ENCODE peak calls at places on chromosome 17, in six cellular contexts. S is CD8-positive, alpha-beta T cell; D is kidney; Q is brain microvascular endothelial cell; T is left ventricle myocardium inferior; W is gastrocnemius medialis. I is an unnamed sample.

GRCh38 chr17:3647769-3648540 is 11.4 kb downstream of the CTNS start:
- DNase-seq in S (no peak), D (no peak), Q (peak; percentile 52), T (peak; percentile 52), W (peak; percentile 50), I (no peak)

GRCh38 chr17:18033442-18034099 is 5.4 kb downstream of the ATPAF2 start:
- DNase-seq in S (peak; percentile 59), D (no peak), Q (peak; percentile 76), T (no peak), W (peak; percentile 42), I (peak; percentile 28)

GRCh38 chr17:39530513-39530912 is 69.2 kb downstream of the CDK12 start:
- DNase-seq in S (no peak), D (no peak), Q (no peak), T (no peak), W (no peak), I (no peak)

GRCh38 chr17:27657620-27658019 is 26.6 kb downstream of the LGALS9 start:
- DNase-seq in S (no peak), D (peak; percentile 18), Q (peak; percentile 16), T (no peak), W (no peak), I (no peak)

GRCh38 chr17:56203430-56203829 is 50.2 kb downstream of the ANKFN1 start:
- DNase-seq in S (no peak), D (no peak), Q (no peak), T (no peak), W (no peak), I (no peak)

GRCh38 chr17:61511480-61512182 is 59.4 kb downstream of the TBX4 start:
- DNase-seq in S (no peak), D (peak; percentile 25), Q (no peak), T (no peak), W (no peak), I (no peak)

GRCh38 chr17:63429766-63430165 is 16.3 kb downstream of the CYB561 start:
- DNase-seq in S (no peak), D (no peak), Q (no peak), T (no peak), W (no peak), I (no peak)

GRCh38 chr17:73308017-73308823 is 3.6 kb downstream of the CDC42EP4 start:
- DNase-seq in S (no peak), D (peak; percentile 95), Q (peak; percentile 86), T (peak; percentile 80), W (peak; percentile 65), I (no peak)

GRCh38 chr17:73068322-73069153 is 23.9 kb downstream of the SLC39A11 start:
- DNase-seq in S (no peak), D (no peak), Q (peak; percentile 92), T (no peak), W (no peak), I (no peak)

GRCh38 chr17:74702132-74702876 is 10.4 kb downstream of the CD300LF start:
- DNase-seq in S (no peak), D (no peak), Q (no peak), T (no peak), W (no peak), I (no peak)

GRCh38 chr17:320139-320538 is 32.5 kb downstream of the RPH3AL start:
- DNase-seq in S (no peak), D (peak; percentile 54), Q (no peak), T (no peak), W (no peak), I (no peak)

GRCh38 chr17:16980061-16980460 is 8.1 kb upstream of the TNFRSF13B start:
- DNase-seq in S (no peak), D (no peak), Q (no peak), T (no peak), W (no peak), I (no peak)

GRCh38 chr17:47694818-47695663 is 1.1 kb downstream of the TBKBP1 start:
- DNase-seq in S (no peak), D (peak; percentile 90), Q (no peak), T (peak; percentile 75), W (peak; percentile 65), I (no peak)

GRCh38 chr17:45016823-45017222 is 34.6 kb downstream of the DCAKD start:
- DNase-seq in S (no peak), D (no peak), Q (no peak), T (no peak), W (no peak), I (no peak)

GRCh38 chr17:82184761-82185160 is 27.9 kb downstream of the CCDC57 start:
- DNase-seq in S (no peak), D (peak; percentile 28), Q (no peak), T (no peak), W (no peak), I (no peak)

GRCh38 chr17:77462101-77462500 is 321.3 kb downstream of the SEC14L1 start:
- DNase-seq in S (no peak), D (peak; percentile 61), Q (no peak), T (no peak), W (no peak), I (no peak)

GRCh38 chr17:21464611-21465021 is 88.5 kb downstream of the KCNJ12 start:
- DNase-seq in S (no peak), D (peak; percentile 35), Q (no peak), T (no peak), W (no peak), I (no peak)

GRCh38 chr17:68567035-68567434 is 34.1 kb downstream of the FAM20A start:
- DNase-seq in S (no peak), D (no peak), Q (no peak), T (no peak), W (no peak), I (no peak)

GRCh38 chr17:73256220-73256619 is 5.5 kb downstream of the CPSF4L start:
- DNase-seq in S (no peak), D (no peak), Q (no peak), T (no peak), W (no peak), I (no peak)

GRCh38 chr17:48510761-48511604 is 19.8 kb downstream of the HOXB1 start:
- DNase-seq in S (no peak), D (no peak), Q (no peak), T (no peak), W (no peak), I (no peak)

GRCh38 chr17:58264407-58265103 is 16.2 kb downstream of the MPO start:
- DNase-seq in S (peak; percentile 27), D (no peak), Q (no peak), T (no peak), W (no peak), I (no peak)

GRCh38 chr17:81082177-81083073 is 47.5 kb downstream of the BAIAP2 start:
- DNase-seq in S (no peak), D (no peak), Q (no peak), T (peak; percentile 66), W (peak; percentile 45), I (no peak)

GRCh38 chr17:58279736-58280479 is 827 bp downstream of the MPO start:
- DNase-seq in S (no peak), D (peak; percentile 62), Q (no peak), T (no peak), W (no peak), I (no peak)

GRCh38 chr17:9900019-9900594 is 5.0 kb downstream of the RCVRN start:
- DNase-seq in S (no peak), D (no peak), Q (no peak), T (no peak), W (no peak), I (no peak)

GRCh38 chr17:67145406-67145805 is 99.6 kb downstream of the HELZ start:
- DNase-seq in S (no peak), D (no peak), Q (no peak), T (no peak), W (no peak), I (no peak)
- TF ChIP-seq CTCF in S (no peak), D (no peak), Q (no peak), T (no peak), W (no peak), I (no peak)

GRCh38 chr17:33674685-33675084 is 381.6 kb upstream of the ASIC2 start:
- DNase-seq in S (no peak), D (no peak), Q (peak; percentile 75), T (peak; percentile 51), W (peak; percentile 22), I (peak; percentile 21)
- TF ChIP-seq CTCF in S (peak; percentile 57), D (peak; percentile 65), Q (peak; percentile 65), T (peak; percentile 88), W (peak; percentile 51), I (peak; percentile 56)

GRCh38 chr17:65261152-65261551 is 124.0 kb downstream of the RGS9 start:
- DNase-seq in S (no peak), D (no peak), Q (no peak), T (no peak), W (no peak), I (no peak)
- TF ChIP-seq CTCF in S (no peak), D (no peak), Q (peak; percentile 23), T (no peak), W (no peak), I (no peak)

GRCh38 chr17:79792984-79793923 is 3.6 kb downstream of the CBX8 start:
- DNase-seq in S (no peak), D (peak; percentile 81), Q (peak; percentile 33), T (no peak), W (no peak), I (no peak)
- TF ChIP-seq CTCF in S (no peak), D (no peak), Q (no peak), T (no peak), W (no peak), I (no peak)

GRCh38 chr17:7615265-7615747 is 609 bp upstream of the FXR2 start:
- DNase-seq in S (no peak), D (no peak), Q (no peak), T (no peak), W (no peak), I (no peak)

GRCh38 chr17:7614422-7615264 is at the start of gene FXR2:
- DNase-seq in S (peak; percentile 97), D (peak; percentile 100), Q (peak; percentile 100), T (peak; percentile 100), W (peak; percentile 100), I (peak; percentile 95)

GRCh38 chr17:7612294-7612640 is 2.4 kb downstream of the FXR2 start:
- DNase-seq in S (no peak), D (no peak), Q (no peak), T (no peak), W (no peak), I (no peak)

GRCh38 chr17:7611635-7612293 is 2.9 kb downstream of the FXR2 start:
- DNase-seq in S (no peak), D (no peak), Q (no peak), T (no peak), W (no peak), I (no peak)

GRCh38 chr17:7613769-7614421 is 802 bp downstream of the FXR2 start:
- DNase-seq in S (no peak), D (no peak), Q (peak; percentile 16), T (no peak), W (no peak), I (no peak)
- TF ChIP-seq CTCF in S (no peak), D (no peak), Q (peak; percentile 13), T (no peak), W (no peak), I (no peak)

GRCh38 chr17:50177983-50178834 is 12.4 kb downstream of the SGCA start:
- DNase-seq in S (peak; percentile 64), D (peak; percentile 90), Q (peak; percentile 97), T (peak; percentile 80), W (peak; percentile 93), I (no peak)
- TF ChIP-seq CTCF in S (no peak), D (peak; percentile 41), Q (peak; percentile 62), T (peak; percentile 68), W (peak; percentile 50), I (peak; percentile 30)